ENCODE peak calls at places on chromosomes 7 and 10, in four cellular contexts. K, V, Q and Y are unnamed samples.

GRCh38 chr10:110947061-110947595 is 27.7 kb downstream of the SHOC2 start:
- DNase-seq in K (no peak), V (no peak), Q (no peak), Y (peak)

GRCh38 chr7:76074972-76075370 is 27.1 kb downstream of the MDH2 start:
- DNase-seq in K (no peak), V (no peak), Q (no peak), Y (peak)

GRCh38 chr10:72248477-72249151 is 25.1 kb upstream of the DDIT4 start:
- DNase-seq in K (peak), V (peak), Q (peak), Y (peak)

GRCh38 chr10:85333594-85333993 is 1005.2 kb downstream of the CCSER2 start:
- DNase-seq in K (no peak), V (no peak), Q (no peak), Y (no peak)

GRCh38 chr10:98446121-98446655 is 547 bp downstream of the HPS1 start:
- DNase-seq in K (peak), V (peak), Q (no peak), Y (peak)

GRCh38 chr10:63720072-63720537 is 198.9 kb downstream of the REEP3 start:
- DNase-seq in K (peak), V (peak), Q (peak), Y (peak)

GRCh38 chr7:139984642-139985539 is 77.9 kb downstream of the PARP12 start:
- DNase-seq in K (no peak), V (no peak), Q (no peak), Y (no peak)

GRCh38 chr7:44782460-44782859 is 14.0 kb upstream of the PPIA start:
- DNase-seq in K (no peak), V (no peak), Q (no peak), Y (no peak)